ENCODE peak calls at places on chromosome X, in six cellular contexts. One of them, this sample, is unnamed.

GRCh38 chrX:148298737-148299136 is 201.7 kb upstream of the AFF2 start:
- DNase-seq in heart right ventricle: no peak
- DNase-seq in HepG2: no peak
- DNase-seq in cardiac muscle cell: no peak
- DNase-seq in esophagus squamous epithelium: no peak
- DNase-seq in cardiac fibroblast: peak; percentile 0
- DNase-seq in this sample: peak; percentile 1

GRCh38 chrX:43703211-43703791 is 47.2 kb downstream of the MAOA start:
- DNase-seq in heart right ventricle: no peak
- DNase-seq in HepG2: peak; percentile 48
- DNase-seq in cardiac muscle cell: peak; percentile 68
- DNase-seq in esophagus squamous epithelium: no peak
- DNase-seq in cardiac fibroblast: peak; percentile 83
- DNase-seq in this sample: peak; percentile 88

GRCh38 chrX:70279081-70279480 is 2.9 kb upstream of the RAB41 start:
- DNase-seq in heart right ventricle: no peak
- DNase-seq in HepG2: no peak
- DNase-seq in cardiac muscle cell: no peak
- DNase-seq in cardiac fibroblast: no peak
- DNase-seq in esophagus squamous epithelium: no peak
- DNase-seq in this sample: no peak

GRCh38 chrX:39815621-39816020 is 282.1 kb downstream of the BCOR start:
- DNase-seq in cardiac muscle cell: peak; percentile 13
- DNase-seq in esophagus squamous epithelium: no peak
- DNase-seq in cardiac fibroblast: peak; percentile 11
- DNase-seq in heart right ventricle: no peak
- DNase-seq in HepG2: no peak
- DNase-seq in this sample: no peak

GRCh38 chrX:71927040-71927439 is 16.4 kb downstream of the NHSL2 start:
- DNase-seq in heart right ventricle: no peak
- DNase-seq in cardiac muscle cell: no peak
- DNase-seq in esophagus squamous epithelium: no peak
- DNase-seq in HepG2: no peak
- DNase-seq in cardiac fibroblast: no peak
- DNase-seq in this sample: no peak

GRCh38 chrX:109360301-109360700 is 121.6 kb downstream of the GUCY2F start:
- DNase-seq in HepG2: no peak
- DNase-seq in cardiac muscle cell: no peak
- DNase-seq in cardiac fibroblast: no peak
- DNase-seq in heart right ventricle: no peak
- DNase-seq in esophagus squamous epithelium: no peak
- DNase-seq in this sample: no peak

GRCh38 chrX:97639526-97639925 is 755.8 kb downstream of the RPA4 start:
- DNase-seq in heart right ventricle: no peak
- DNase-seq in cardiac muscle cell: no peak
- DNase-seq in cardiac fibroblast: no peak
- DNase-seq in HepG2: no peak
- DNase-seq in esophagus squamous epithelium: no peak
- DNase-seq in this sample: no peak

GRCh38 chrX:136687457-136687856 is 39.5 kb downstream of the CD40LG start:
- DNase-seq in HepG2: no peak
- DNase-seq in cardiac fibroblast: no peak
- DNase-seq in heart right ventricle: no peak
- DNase-seq in cardiac muscle cell: no peak
- DNase-seq in esophagus squamous epithelium: no peak
- DNase-seq in this sample: no peak

GRCh38 chrX:136662976-136663375 is 15.0 kb downstream of the CD40LG start:
- DNase-seq in esophagus squamous epithelium: no peak
- DNase-seq in HepG2: no peak
- DNase-seq in cardiac fibroblast: no peak
- DNase-seq in heart right ventricle: no peak
- DNase-seq in cardiac muscle cell: no peak
- DNase-seq in this sample: no peak

GRCh38 chrX:49233176-49233575 is at the start of gene CACNA1F:
- DNase-seq in esophagus squamous epithelium: no peak
- DNase-seq in cardiac fibroblast: no peak
- DNase-seq in HepG2: no peak
- DNase-seq in heart right ventricle: no peak
- DNase-seq in cardiac muscle cell: no peak
- DNase-seq in this sample: no peak

GRCh38 chrX:108309144-108309543 is 129.1 kb downstream of the COL4A6 start:
- DNase-seq in esophagus squamous epithelium: no peak
- DNase-seq in HepG2: peak; percentile 66
- DNase-seq in cardiac muscle cell: peak; percentile 75
- DNase-seq in cardiac fibroblast: peak; percentile 72
- DNase-seq in heart right ventricle: no peak
- DNase-seq in this sample: peak; percentile 90

GRCh38 chrX:40368611-40369061 is 212.1 kb upstream of the ATP6AP2 start:
- DNase-seq in esophagus squamous epithelium: no peak
- DNase-seq in HepG2: no peak
- DNase-seq in cardiac fibroblast: no peak
- DNase-seq in cardiac muscle cell: no peak
- DNase-seq in heart right ventricle: no peak
- DNase-seq in this sample: no peak

GRCh38 chrX:57595381-57595811 is 3.6 kb downstream of the ZXDB start:
- DNase-seq in esophagus squamous epithelium: no peak
- DNase-seq in HepG2: no peak
- DNase-seq in heart right ventricle: no peak
- DNase-seq in cardiac fibroblast: peak; percentile 85
- DNase-seq in cardiac muscle cell: peak; percentile 83
- DNase-seq in this sample: peak; percentile 77

GRCh38 chrX:122703762-122704161 is 480.3 kb upstream of the GRIA3 start:
- DNase-seq in esophagus squamous epithelium: no peak
- DNase-seq in cardiac fibroblast: no peak
- DNase-seq in heart right ventricle: no peak
- DNase-seq in HepG2: no peak
- DNase-seq in cardiac muscle cell: no peak
- DNase-seq in this sample: peak; percentile 0
- TF ChIP-seq CTCF in esophagus squamous epithelium: no peak
- TF ChIP-seq CTCF in cardiac fibroblast: peak; percentile 10
- TF ChIP-seq CTCF in heart right ventricle: no peak
- TF ChIP-seq CTCF in HepG2: no peak
- TF ChIP-seq CTCF in cardiac muscle cell: no peak
- TF ChIP-seq CTCF in this sample: no peak

DNA sequence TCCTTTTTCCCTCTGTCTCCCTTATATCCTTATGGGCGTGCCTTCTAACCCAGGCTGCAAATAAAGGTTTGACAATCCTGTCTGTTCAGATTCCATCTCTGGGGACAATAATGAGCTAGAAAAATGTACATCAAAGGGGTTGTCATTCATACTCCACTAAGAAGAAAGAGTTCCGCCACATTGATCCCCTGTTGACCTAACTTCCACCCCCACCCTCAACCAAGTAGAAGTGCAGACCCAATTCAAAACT is 541 bp upstream of the GABRA3 start:
- DNase-seq in cardiac fibroblast: no peak
- DNase-seq in cardiac muscle cell: no peak
- DNase-seq in HepG2: no peak
- DNase-seq in esophagus squamous epithelium: no peak
- DNase-seq in heart right ventricle: no peak
- DNase-seq in this sample: no peak
- H3K4me3 ChIP-seq in cardiac fibroblast: no peak overlapping the region
- H3K4me3 ChIP-seq in cardiac muscle cell: no peak overlapping the region
- H3K4me3 ChIP-seq in HepG2: no peak overlapping the region
- H3K4me3 ChIP-seq in esophagus squamous epithelium: no peak overlapping the region
- H3K4me3 ChIP-seq in heart right ventricle: no peak overlapping the region
- H3K4me3 ChIP-seq in this sample: no peak overlapping the region

GRCh38 chrX:19599253-19599652 is 83.9 kb upstream of the MAP3K15 start:
- DNase-seq in HepG2: no peak
- DNase-seq in heart right ventricle: no peak
- DNase-seq in cardiac fibroblast: no peak
- DNase-seq in esophagus squamous epithelium: no peak
- DNase-seq in cardiac muscle cell: no peak
- DNase-seq in this sample: no peak

GRCh38 chrX:19595036-19595435 is 79.7 kb upstream of the MAP3K15 start:
- DNase-seq in heart right ventricle: no peak
- DNase-seq in cardiac muscle cell: peak; percentile 53
- DNase-seq in esophagus squamous epithelium: no peak
- DNase-seq in cardiac fibroblast: peak; percentile 77
- DNase-seq in HepG2: no peak
- DNase-seq in this sample: peak; percentile 65

GRCh38 chrX:19589105-19589504 is 73.8 kb upstream of the MAP3K15 start:
- DNase-seq in cardiac muscle cell: no peak
- DNase-seq in heart right ventricle: no peak
- DNase-seq in esophagus squamous epithelium: no peak
- DNase-seq in HepG2: no peak
- DNase-seq in cardiac fibroblast: no peak
- DNase-seq in this sample: no peak

GRCh38 chrX:19592952-19593351 is 77.6 kb upstream of the MAP3K15 start:
- DNase-seq in HepG2: no peak
- DNase-seq in cardiac fibroblast: no peak
- DNase-seq in heart right ventricle: no peak
- DNase-seq in cardiac muscle cell: no peak
- DNase-seq in esophagus squamous epithelium: no peak
- DNase-seq in this sample: no peak

GRCh38 chrX:19593684-19594083 is 78.4 kb upstream of the MAP3K15 start:
- DNase-seq in heart right ventricle: no peak
- DNase-seq in cardiac fibroblast: peak; percentile 69
- DNase-seq in cardiac muscle cell: peak; percentile 69
- DNase-seq in esophagus squamous epithelium: no peak
- DNase-seq in HepG2: peak; percentile 9
- DNase-seq in this sample: peak; percentile 68
- TF ChIP-seq CTCF in heart right ventricle: peak; percentile 57
- TF ChIP-seq CTCF in cardiac fibroblast: peak; percentile 46
- TF ChIP-seq CTCF in cardiac muscle cell: peak; percentile 45
- TF ChIP-seq CTCF in esophagus squamous epithelium: peak; percentile 26
- TF ChIP-seq CTCF in HepG2: no peak
- TF ChIP-seq CTCF in this sample: peak; percentile 49

GRCh38 chrX:134460005-134460860 is at the start of gene HPRT1:
- DNase-seq in cardiac fibroblast: peak; percentile 80
- DNase-seq in HepG2: peak; percentile 35
- DNase-seq in esophagus squamous epithelium: no peak
- DNase-seq in cardiac muscle cell: peak; percentile 83
- DNase-seq in heart right ventricle: peak; percentile 85
- DNase-seq in this sample: peak; percentile 74
- H3K4me3 ChIP-seq in cardiac fibroblast: peak within 1 kb of the TSS; percentile 69
- H3K4me3 ChIP-seq in HepG2: peak within 1 kb of the TSS; percentile 55
- H3K4me3 ChIP-seq in esophagus squamous epithelium: peak within 1 kb of the TSS; percentile 66
- H3K4me3 ChIP-seq in cardiac muscle cell: peak within 1 kb of the TSS; percentile 65
- H3K4me3 ChIP-seq in heart right ventricle: peak within 1 kb of the TSS; percentile 66
- H3K4me3 ChIP-seq in this sample: peak within 1 kb of the TSS; percentile 63

GRCh38 chrX:106959897-106960296 is 39.7 kb downstream of the CLDN2 start:
- DNase-seq in cardiac fibroblast: peak; percentile 54
- DNase-seq in heart right ventricle: no peak
- DNase-seq in HepG2: peak; percentile 59
- DNase-seq in cardiac muscle cell: peak; percentile 52
- DNase-seq in esophagus squamous epithelium: no peak
- DNase-seq in this sample: peak; percentile 54
- TF ChIP-seq CTCF in cardiac fibroblast: peak; percentile 22
- TF ChIP-seq CTCF in heart right ventricle: no peak
- TF ChIP-seq CTCF in HepG2: peak; percentile 65
- TF ChIP-seq CTCF in cardiac muscle cell: peak; percentile 39
- TF ChIP-seq CTCF in esophagus squamous epithelium: no peak
- TF ChIP-seq CTCF in this sample: peak; percentile 44

GRCh38 chrX:102744307-102744706 is 23.8 kb downstream of the GPRASP3 start:
- DNase-seq in HepG2: no peak
- DNase-seq in cardiac fibroblast: no peak
- DNase-seq in heart right ventricle: no peak
- DNase-seq in cardiac muscle cell: no peak
- DNase-seq in esophagus squamous epithelium: no peak
- DNase-seq in this sample: no peak

GRCh38 chrX:102745513-102746133 is 25.1 kb downstream of the GPRASP3 start:
- DNase-seq in cardiac fibroblast: no peak
- DNase-seq in esophagus squamous epithelium: no peak
- DNase-seq in heart right ventricle: peak; percentile 9
- DNase-seq in cardiac muscle cell: peak; percentile 4
- DNase-seq in HepG2: no peak
- DNase-seq in this sample: no peak

DNA sequence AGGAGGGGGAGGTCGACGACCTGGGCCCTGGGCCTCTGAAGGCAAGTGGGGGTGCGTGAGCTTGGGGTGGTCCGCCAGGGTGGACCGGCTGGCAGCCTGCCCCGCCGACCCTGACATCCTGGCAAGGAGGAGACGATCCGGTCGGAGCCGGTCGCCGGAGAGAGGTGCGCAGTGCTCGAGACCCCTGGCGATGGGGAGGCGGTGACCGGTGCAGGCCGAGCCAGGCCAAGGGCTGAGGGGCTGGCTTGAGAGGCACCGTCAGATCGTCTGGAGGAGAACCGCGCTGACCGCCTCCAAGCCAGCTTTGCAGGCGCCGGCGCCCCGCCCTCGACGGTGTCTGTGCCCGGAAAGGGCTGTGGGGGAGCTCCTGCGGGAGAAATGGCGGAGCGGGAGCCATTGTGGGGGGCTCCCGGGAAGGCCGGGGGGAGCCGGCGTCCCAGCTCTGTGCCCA is 25.6 kb downstream of the GPRASP3 start:
- DNase-seq in esophagus squamous epithelium: no peak
- DNase-seq in cardiac muscle cell: peak; percentile 45
- DNase-seq in cardiac fibroblast: peak; percentile 33
- DNase-seq in HepG2: no peak
- DNase-seq in heart right ventricle: peak; percentile 52
- DNase-seq in this sample: peak; percentile 16
- H3K4me3 ChIP-seq in esophagus squamous epithelium: peak overlapping the region; percentile 35
- H3K4me3 ChIP-seq in cardiac muscle cell: peak overlapping the region; percentile 40
- H3K4me3 ChIP-seq in cardiac fibroblast: peak overlapping the region; percentile 60
- H3K4me3 ChIP-seq in HepG2: no peak overlapping the region
- H3K4me3 ChIP-seq in heart right ventricle: peak overlapping the region; percentile 59
- H3K4me3 ChIP-seq in this sample: peak overlapping the region; percentile 61

DNA sequence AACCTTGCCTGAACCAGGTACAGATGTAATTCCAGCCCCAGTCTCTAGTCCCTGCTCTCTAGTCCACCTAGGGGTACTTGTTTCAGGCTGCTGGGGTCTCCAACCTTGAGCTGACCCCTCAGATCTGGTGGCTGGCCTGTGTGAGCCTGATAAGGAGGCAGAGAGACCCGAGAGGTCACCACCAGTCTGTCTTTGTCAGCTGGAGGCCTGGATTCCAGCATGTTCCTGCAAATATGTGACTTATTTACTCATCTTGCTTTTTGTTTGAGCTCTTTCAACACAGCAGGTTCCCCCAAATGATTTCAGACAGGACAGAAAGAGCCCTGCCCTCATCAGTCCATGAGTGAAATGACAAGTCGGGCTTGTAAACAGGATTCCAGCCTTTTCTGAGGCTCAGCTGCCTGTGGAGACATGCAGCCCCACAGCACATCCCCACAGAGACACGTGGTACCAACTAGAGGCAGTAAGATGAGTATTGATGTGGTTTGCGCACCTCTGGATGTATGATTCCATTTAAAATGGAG is 37.5 kb upstream of the STK26 start:
- DNase-seq in esophagus squamous epithelium: no peak
- DNase-seq in cardiac muscle cell: no peak
- DNase-seq in heart right ventricle: no peak
- DNase-seq in cardiac fibroblast: no peak
- DNase-seq in HepG2: peak; percentile 53
- DNase-seq in this sample: no peak
- TF ChIP-seq CTCF in esophagus squamous epithelium: no peak
- TF ChIP-seq CTCF in cardiac muscle cell: no peak
- TF ChIP-seq CTCF in heart right ventricle: no peak
- TF ChIP-seq CTCF in cardiac fibroblast: no peak
- TF ChIP-seq CTCF in HepG2: peak; percentile 30
- TF ChIP-seq CTCF in this sample: no peak

GRCh38 chrX:3026074-3026588 is 15.1 kb upstream of the ARSF start:
- DNase-seq in cardiac muscle cell: no peak
- DNase-seq in cardiac fibroblast: no peak
- DNase-seq in HepG2: no peak
- DNase-seq in esophagus squamous epithelium: no peak
- DNase-seq in heart right ventricle: no peak
- DNase-seq in this sample: no peak
- H3K4me3 ChIP-seq in cardiac muscle cell: no peak overlapping the region
- H3K4me3 ChIP-seq in cardiac fibroblast: no peak overlapping the region
- H3K4me3 ChIP-seq in HepG2: no peak overlapping the region
- H3K4me3 ChIP-seq in esophagus squamous epithelium: no peak overlapping the region
- H3K4me3 ChIP-seq in heart right ventricle: no peak overlapping the region
- H3K4me3 ChIP-seq in this sample: no peak overlapping the region

GRCh38 chrX:17744896-17745523 is 7.7 kb downstream of the SCML1 start:
- DNase-seq in HepG2: peak; percentile 81
- DNase-seq in cardiac muscle cell: peak; percentile 9
- DNase-seq in esophagus squamous epithelium: no peak
- DNase-seq in heart right ventricle: no peak
- DNase-seq in cardiac fibroblast: peak; percentile 22
- DNase-seq in this sample: no peak
- TF ChIP-seq CTCF in HepG2: no peak
- TF ChIP-seq CTCF in cardiac muscle cell: peak; percentile 20
- TF ChIP-seq CTCF in esophagus squamous epithelium: peak; percentile 23
- TF ChIP-seq CTCF in heart right ventricle: peak; percentile 36
- TF ChIP-seq CTCF in cardiac fibroblast: peak; percentile 10
- TF ChIP-seq CTCF in this sample: peak; percentile 22

This sample was measured in fibroblast of pulmonary artery.